ENCODE peak calls at places on chromosomes 11 and 22, in nine cellular contexts. I is NCI-H774; M is GM04504; O is lung; W is NCI-H2171 treated with DMSO at 0.1 percent for 48 hours; R is stimulated activated CD8-positive, alpha-beta memory T cell treated with anti-CD3 and anti-CD28 coated beads, Interleukin-12 subunit alpha, Interleukin-12 subunit beta, amount 100 ng/mL, for 1 hour; Y is EH; U is posterior vena cava; S is Calu3. B is an unnamed sample.
A peak's percentile ranks its signal among the peaks of the same experiment; 100 is the strongest.

GRCh38 chr11:103832762-103833161 is 203.7 kb upstream of the DDI1 start:
- DNase-seq in R (no peak), W (no peak), M (no peak), I (no peak), Y (peak; percentile 32), U (no peak), O (no peak), S (no peak), B (no peak)

GRCh38 chr11:47269829-47270305 is at the start of gene MADD:
- DNase-seq in U (peak; percentile 95), S (peak; percentile 88), Y (peak; percentile 83), M (peak; percentile 51), R (peak; percentile 89), W (peak; percentile 93), O (peak; percentile 85), I (peak; percentile 88), B (peak; percentile 81)

GRCh38 chr11:64313491-64314145 is 3.7 kb downstream of the TRMT112 start:
- DNase-seq in Y (no peak), I (no peak), R (no peak), O (no peak), W (no peak), M (no peak), S (no peak), U (peak; percentile 92), B (peak; percentile 80)

GRCh38 chr11:13207665-13208594 is 69.7 kb upstream of the BMAL1 start:
- DNase-seq in M (no peak), S (peak; percentile 25), I (peak; percentile 7), U (no peak), R (no peak), W (no peak), Y (peak; percentile 85), O (peak; percentile 55), B (peak; percentile 63)

GRCh38 chr11:45102810-45103621 is 43.4 kb upstream of the PRDM11 start:
- DNase-seq in W (peak; percentile 65), R (peak; percentile 51), Y (peak; percentile 94), S (peak; percentile 62), O (peak; percentile 60), U (peak; percentile 87), I (no peak), M (peak; percentile 70), B (peak; percentile 68)

GRCh38 chr11:20193307-20193706 is 33.0 kb upstream of the DBX1 start:
- DNase-seq in Y (no peak), O (no peak), I (no peak), M (no peak), S (no peak), R (no peak), W (no peak), U (no peak), B (no peak)

GRCh38 chr11:24935059-24935458 is 438.2 kb downstream of the LUZP2 start:
- DNase-seq in I (no peak), R (no peak), O (no peak), M (no peak), Y (no peak), S (no peak), U (no peak), W (no peak), B (no peak)

GRCh38 chr11:65710424-65710823 is 1.6 kb upstream of the KAT5 start:
- DNase-seq in U (no peak), M (no peak), S (no peak), O (no peak), Y (peak; percentile 25), I (no peak), W (no peak), R (no peak), B (no peak)

GRCh38 chr11:75797796-75798195 is 17.2 kb upstream of the UVRAG start:
- DNase-seq in S (no peak), O (no peak), I (no peak), Y (peak; percentile 75), M (no peak), W (no peak), U (peak; percentile 54), R (no peak), B (no peak)

GRCh38 chr22:23180893-23181762 is 819 bp downstream of the BCR start:
- DNase-seq in W (no peak), U (no peak), I (no peak), M (no peak), S (peak; percentile 27), Y (no peak), O (no peak), R (no peak), B (no peak)

GRCh38 chr22:39655736-39656285 is 85.3 kb downstream of the CACNA1I start:
- DNase-seq in O (no peak), Y (no peak), W (peak; percentile 88), M (no peak), U (no peak), R (no peak), S (no peak), I (no peak), B (no peak)

GRCh38 chr22:49657275-49657973 is 170.2 kb downstream of the BRD1 start:
- DNase-seq in Y (no peak), U (peak; percentile 91), W (no peak), R (peak; percentile 46), M (no peak), I (peak; percentile 79), S (no peak), O (peak; percentile 73), B (peak; percentile 71)

GRCh38 chr11:118625036-118625690 is 17.7 kb downstream of the PHLDB1 start:
- DNase-seq in I (no peak), W (no peak), S (peak; percentile 35), U (no peak), Y (no peak), O (no peak), M (no peak), R (no peak), B (no peak)

GRCh38 chr22:39238124-39238466 is 6.7 kb downstream of the PDGFB start:
- DNase-seq in I (no peak), S (no peak), O (no peak), M (no peak), U (no peak), W (no peak), R (no peak), Y (no peak), B (no peak)

GRCh38 chr11:84648413-84648812 is 978.7 kb downstream of the DLG2 start:
- DNase-seq in M (no peak), Y (no peak), I (no peak), O (no peak), R (no peak), S (no peak), U (no peak), W (peak; percentile 0), B (no peak)

GRCh38 chr11:83437939-83438338 is 151.8 kb upstream of the CCDC90B start:
- DNase-seq in U (no peak), O (no peak), W (no peak), Y (no peak), S (no peak), M (no peak), I (no peak), R (no peak), B (no peak)

GRCh38 chr11:17410606-17411379 is 22.3 kb upstream of the KCNJ11 start:
- DNase-seq in Y (no peak), W (no peak), R (no peak), S (no peak), U (peak; percentile 55), I (no peak), O (no peak), M (no peak), B (no peak)

GRCh38 chr11:131815631-131816030 is 445.2 kb downstream of the NTM start:
- DNase-seq in M (no peak), W (no peak), I (no peak), Y (no peak), R (no peak), U (no peak), S (no peak), O (no peak), B (no peak)

GRCh38 chr22:42673898-42674390 is 24.8 kb upstream of the CYB5R3 start:
- DNase-seq in Y (peak; percentile 45), O (no peak), W (no peak), S (no peak), M (no peak), I (peak; percentile 32), R (no peak), U (no peak), B (no peak)

GRCh38 chr11:103993502-103993901 is 42.9 kb upstream of the DDI1 start:
- DNase-seq in R (no peak), I (no peak), M (no peak), Y (no peak), O (no peak), S (no peak), W (no peak), U (no peak), B (no peak)

GRCh38 chr11:126104420-126104819 is 41.8 kb upstream of the CDON start:
- DNase-seq in U (peak; percentile 67), W (peak; percentile 62), S (no peak), O (no peak), R (no peak), M (no peak), I (no peak), Y (no peak), B (no peak)

GRCh38 chr11:70720291-70720690 is 322.0 kb downstream of the CTTN start:
- DNase-seq in S (no peak), I (no peak), Y (no peak), R (no peak), W (no peak), M (no peak), U (no peak), O (no peak), B (no peak)

GRCh38 chr11:121250843-121251242 is 41.7 kb upstream of the SC5D start:
- DNase-seq in M (no peak), W (no peak), O (no peak), U (no peak), I (no peak), Y (no peak), S (no peak), R (no peak), B (no peak)

GRCh38 chr11:78223320-78223954 is 34.7 kb downstream of the USP35 start:
- DNase-seq in S (no peak), R (no peak), I (no peak), M (no peak), U (no peak), Y (no peak), W (no peak), O (no peak), B (peak; percentile 48)

GRCh38 chr22:31944700-31945477 is 554 bp downstream of the YWHAH start:
- DNase-seq in S (peak; percentile 56), Y (peak; percentile 49), O (peak; percentile 41), R (no peak), I (no peak), M (no peak), U (peak; percentile 83), W (no peak), B (peak; percentile 60)

GRCh38 chr22:50085211-50085999 is at the start of gene MLC1:
- DNase-seq in Y (peak; percentile 59), W (no peak), M (no peak), R (no peak), U (no peak), O (no peak), S (no peak), I (no peak), B (no peak)

GRCh38 chr22:49019737-49020136 is 807.9 kb downstream of the BRD1 start:
- DNase-seq in I (no peak), M (no peak), O (no peak), S (no peak), R (no peak), U (peak; percentile 74), Y (no peak), W (no peak), B (no peak)

B was measured in right atrium auricular region.